ENCODE peak calls at places on chromosome 14, in nine cellular contexts. W is IMR-90, N is H1, S is breast epithelium, Q is ovary, A is esophagus squamous epithelium, M is stomach, K is transverse colon, C is testis. D is an unnamed sample.

GRCh38 chr14:90454041-90455000 is 57.5 kb downstream of the CALM1 start:
- DNase-seq in W (peak; percentile 62), N (peak; percentile 95), S (no peak), Q (no peak), A (no peak), M (peak; percentile 81), K (peak; percentile 88), C (peak; percentile 96), D (peak; percentile 24)

GRCh38 chr14:68268197-68268596 is 448.6 kb downstream of the RAD51B start:
- DNase-seq in W (no peak), N (no peak), S (no peak), Q (no peak), A (no peak), M (no peak), K (no peak), C (no peak), D (no peak)

GRCh38 chr14:22512106-22512814 is 76.8 kb downstream of the DAD1 start:
- DNase-seq in W (no peak), N (no peak), S (no peak), Q (no peak), A (no peak), M (no peak), K (no peak), C (no peak), D (no peak)

GRCh38 chr14:68631691-68632590 is 160.9 kb downstream of the ZFP36L1 start:
- DNase-seq in W (no peak), N (peak; percentile 37), S (no peak), Q (no peak), A (no peak), M (no peak), K (no peak), C (peak; percentile 69), D (peak; percentile 84)

GRCh38 chr14:58469309-58469708 is 41.8 kb downstream of the KIAA0586 start:
- DNase-seq in W (no peak), N (no peak), S (no peak), Q (no peak), A (no peak), M (no peak), K (no peak), C (no peak), D (no peak)

GRCh38 chr14:30525833-30526232 is 33.1 kb upstream of the G2E3 start:
- DNase-seq in W (peak; percentile 14), N (no peak), S (no peak), Q (no peak), A (no peak), M (no peak), K (no peak), C (no peak), D (no peak)

GRCh38 chr14:20855652-20856291 is 35.4 kb upstream of the RNASE3 start:
- DNase-seq in W (peak; percentile 59), N (peak; percentile 66), S (no peak), Q (peak; percentile 21), A (peak; percentile 5), M (peak; percentile 61), K (peak; percentile 57), C (peak; percentile 82), D (no peak)

GRCh38 chr14:96698846-96699543 is 98.2 kb upstream of the VRK1 start:
- DNase-seq in W (no peak), N (no peak), S (no peak), Q (no peak), A (no peak), M (no peak), K (no peak), C (no peak), D (no peak)

GRCh38 chr14:89673499-89674225 is 256.6 kb upstream of the FOXN3 start:
- DNase-seq in W (peak; percentile 66), N (no peak), S (no peak), Q (no peak), A (no peak), M (no peak), K (peak; percentile 58), C (no peak), D (no peak)

GRCh38 chr14:105168979-105169507 is 467 bp upstream of the JAG2 start:
- DNase-seq in W (no peak), N (peak; percentile 88), S (no peak), Q (no peak), A (no peak), M (no peak), K (no peak), C (no peak), D (no peak)

GRCh38 chr14:24425704-24426103 is 3.8 kb downstream of the CBLN3 start:
- DNase-seq in W (peak; percentile 83), N (no peak), S (no peak), Q (no peak), A (no peak), M (no peak), K (no peak), C (no peak), D (peak; percentile 54)

GRCh38 chr14:104738375-104739019 is 14.4 kb upstream of the SIVA1 start:
- DNase-seq in W (no peak), N (no peak), S (no peak), Q (no peak), A (no peak), M (no peak), K (no peak), C (no peak), D (no peak)

GRCh38 chr14:23578560-23579310 is at the start of gene JPH4:
- DNase-seq in W (no peak), N (peak; percentile 77), S (no peak), Q (peak; percentile 50), A (no peak), M (peak; percentile 9), K (no peak), C (no peak), D (peak; percentile 80)

GRCh38 chr14:106318700-106319099 is 792.3 kb downstream of the TMEM121 start:
- DNase-seq in W (no peak), N (no peak), S (no peak), Q (no peak), A (no peak), M (no peak), K (no peak), C (peak; percentile 20), D (no peak)

GRCh38 chr14:92651793-92652382 is 96.5 kb downstream of the LGMN start:
- DNase-seq in W (no peak), N (no peak), S (no peak), Q (peak; percentile 19), A (no peak), M (peak; percentile 44), K (peak; percentile 44), C (peak; percentile 73), D (peak; percentile 49)

GRCh38 chr14:104917992-104918391 is 6.7 kb upstream of the PLD4 start:
- DNase-seq in W (no peak), N (no peak), S (no peak), Q (no peak), A (no peak), M (no peak), K (no peak), C (no peak), D (peak; percentile 68)

GRCh38 chr14:29454026-29454693 is 473.5 kb downstream of the PRKD1 start:
- DNase-seq in W (peak; percentile 30), N (no peak), S (no peak), Q (no peak), A (no peak), M (no peak), K (no peak), C (no peak), D (no peak)

DNA sequence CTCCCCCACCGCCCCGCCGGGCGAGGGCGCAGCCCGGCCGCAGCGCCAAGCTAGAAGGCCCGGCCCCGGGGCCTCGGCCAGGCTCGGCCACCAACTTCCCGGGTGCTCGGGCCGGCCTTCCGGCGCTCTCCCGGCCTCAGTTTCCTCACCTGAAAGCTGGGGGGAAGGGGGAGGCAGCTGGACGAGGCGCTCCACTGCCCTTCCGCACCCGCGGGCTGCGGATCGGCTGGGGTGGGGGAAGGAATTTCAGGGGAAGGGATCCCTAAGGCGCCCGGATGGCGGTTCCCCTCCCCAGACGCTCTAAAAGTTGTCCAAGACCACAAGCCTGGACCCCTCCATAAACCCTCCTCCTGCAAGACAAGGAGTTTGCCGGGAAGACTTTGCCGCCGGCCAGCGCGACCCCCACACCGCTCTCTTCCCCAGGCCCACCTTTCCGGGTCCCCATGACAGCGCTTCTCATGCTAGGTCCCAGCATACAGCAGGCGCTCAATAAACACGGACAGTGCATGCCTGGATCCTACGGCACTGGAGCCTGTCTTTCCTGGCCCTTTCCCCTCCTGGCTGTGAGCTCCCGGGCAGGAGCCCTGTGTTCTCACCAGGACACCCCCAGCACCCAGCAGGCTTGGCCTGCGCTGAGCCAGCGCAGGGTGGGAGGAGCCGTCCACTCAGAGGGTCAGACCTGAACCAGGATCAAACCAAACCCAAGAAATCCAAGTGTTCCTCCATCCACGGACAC is 18.1 kb downstream of the BEGAIN start:
- DNase-seq in W (no peak), N (no peak), S (no peak), Q (no peak), A (no peak), M (no peak), K (no peak), C (no peak), D (no peak)
- TF ChIP-seq CTCF in W (no peak), N (no peak), S (no peak), Q (no peak), A (no peak), M (no peak), K (no peak), C (no peak), D (no peak)

GRCh38 chr14:37172024-37172869 is at the start of gene SLC25A21:
- DNase-seq in W (peak; percentile 82), N (peak; percentile 86), S (peak; percentile 75), Q (peak; percentile 70), A (no peak), M (peak; percentile 77), K (peak; percentile 68), C (peak; percentile 88), D (peak; percentile 22)
- TF ChIP-seq POLR2A in W (peak; percentile 76), N (peak; percentile 82), S (peak; percentile 28), Q (peak; percentile 69), A (peak; percentile 35), M (no peak), K (peak; percentile 30), C (no peak), D (no peak)

DNA sequence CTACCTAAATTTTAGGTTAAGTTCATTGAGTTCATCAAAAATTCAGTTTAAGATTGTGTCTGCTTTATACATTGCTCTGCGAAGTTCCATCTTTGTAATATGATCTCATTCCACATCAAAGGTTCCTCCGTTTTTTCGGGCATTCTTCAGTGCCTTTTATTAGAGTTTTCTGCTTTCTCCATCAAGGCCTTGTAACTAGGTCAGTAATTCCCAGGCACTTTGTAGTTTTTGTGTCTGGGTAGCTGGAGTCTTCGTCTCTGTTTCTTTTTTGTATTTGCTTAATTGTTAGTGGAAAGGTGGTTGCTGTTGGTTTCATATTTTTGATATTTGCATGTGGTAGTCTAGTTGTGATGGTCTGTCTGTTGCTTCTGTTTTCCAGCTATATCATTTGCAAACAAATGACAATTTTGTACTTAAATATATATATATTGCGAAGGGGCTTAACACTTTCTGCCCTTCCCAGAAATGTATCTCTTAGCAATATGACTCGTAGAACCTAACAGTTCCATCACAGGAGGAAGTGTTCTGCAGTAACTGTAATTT is 88.6 kb upstream of the DYNC1H1 start:
- DNase-seq in W (no peak), N (no peak), S (no peak), Q (no peak), A (no peak), M (no peak), K (no peak), C (no peak), D (no peak)
- H3K4me3 ChIP-seq in W (no peak overlapping the region), N (no peak overlapping the region), S (no peak overlapping the region), Q (no peak overlapping the region), A (no peak overlapping the region), M (no peak overlapping the region), K (no peak overlapping the region), C (no peak overlapping the region), D (no peak overlapping the region)

GRCh38 chr14:31934767-31935266 is 142.3 kb upstream of the ARHGAP5 start:
- DNase-seq in W (peak; percentile 41), N (no peak), S (no peak), Q (peak; percentile 29), A (no peak), M (no peak), K (peak; percentile 67), C (peak; percentile 72), D (peak; percentile 29)
- TF ChIP-seq CTCF in W (peak; percentile 43), N (peak; percentile 16), S (peak; percentile 19), Q (no peak), A (peak; percentile 33), M (no peak), K (peak; percentile 50), C (peak; percentile 57), D (no peak)

D was measured in lower leg skin.